ENCODE peak calls at places on chromosome 13, in ten cellular contexts. X, N, Z, P, S, T, C, F, G and A are unnamed samples. For H3K9me3, the result is how much of the 10 kb centered on the place peaks cover.

GRCh38 chr13:37869506-37869755 is 141 bp downstream of the TRPC4 start:
- DNase-seq in X (no peak), N (no peak), Z (no peak), P (no peak), S (no peak), T (no peak), C (no peak), F (peak), G (no peak), A (no peak)

GRCh38 chr13:106318941-106319411 is 216.5 kb downstream of the EFNB2 start:
- DNase-seq in X (no peak), N (peak), Z (no peak), P (peak), S (no peak), T (peak), C (no peak), F (peak), G (peak), A (no peak)

GRCh38 chr13:46698015-46698414 is 98.9 kb downstream of the ESD start:
- DNase-seq in X (no peak), N (no peak), Z (peak), P (peak), S (peak), T (no peak), C (no peak), F (no peak), G (no peak), A (no peak)

GRCh38 chr13:29569253-29570057 is 26.0 kb downstream of the SLC7A1 start:
- DNase-seq in X (no peak), N (no peak), Z (peak), P (no peak), S (no peak), T (no peak), C (no peak), F (peak), G (no peak), A (no peak)

GRCh38 chr13:114140131-114140908 is 7.9 kb upstream of the RASA3 start:
- DNase-seq in X (no peak), N (no peak), Z (no peak), P (no peak), S (no peak), T (no peak), C (no peak), F (no peak), G (no peak), A (no peak)

GRCh38 chr13:32284927-32285632 is 30.1 kb downstream of the ZAR1L start:
- DNase-seq in X (no peak), N (no peak), Z (peak), P (peak), S (peak), T (peak), C (no peak), F (no peak), G (no peak), A (no peak)

GRCh38 chr13:28320884-28321574 is 173.9 kb downstream of the FLT1 start:
- DNase-seq in X (no peak), N (no peak), Z (no peak), P (no peak), S (no peak), T (peak), C (no peak), F (no peak), G (no peak), A (no peak)

GRCh38 chr13:40101708-40102359 is 446.4 kb downstream of the COG6 start:
- DNase-seq in X (no peak), N (no peak), Z (no peak), P (no peak), S (no peak), T (no peak), C (no peak), F (no peak), G (no peak), A (no peak)

GRCh38 chr13:53206455-53206854 is 177.8 kb downstream of the OLFM4 start:
- DNase-seq in X (no peak), N (no peak), Z (no peak), P (no peak), S (no peak), T (no peak), C (no peak), F (no peak), G (no peak), A (no peak)

GRCh38 chr13:59750860-59751259 is 412.9 kb downstream of the DIAPH3 start:
- DNase-seq in X (no peak), N (no peak), Z (no peak), P (no peak), S (no peak), T (peak), C (no peak), F (peak), G (no peak), A (no peak)

GRCh38 chr13:35470671-35471465 is 5.6 kb downstream of the MAB21L1 start:
- DNase-seq in X (no peak), N (no peak), Z (no peak), P (no peak), S (peak), T (peak), C (peak), F (peak), G (no peak), A (no peak)
- H3K9me3 ChIP-seq in X (under half), N (under half), Z (under half), P (under half), S (under half), T (under half), C (under half), F (under half), G (under half), A (under half)

GRCh38 chr13:89470901-89471300 is 1799.7 kb downstream of the SLITRK5 start:
- DNase-seq in X (no peak), N (no peak), Z (no peak), P (no peak), S (no peak), T (no peak), C (no peak), F (no peak), G (no peak), A (no peak)

DNA sequence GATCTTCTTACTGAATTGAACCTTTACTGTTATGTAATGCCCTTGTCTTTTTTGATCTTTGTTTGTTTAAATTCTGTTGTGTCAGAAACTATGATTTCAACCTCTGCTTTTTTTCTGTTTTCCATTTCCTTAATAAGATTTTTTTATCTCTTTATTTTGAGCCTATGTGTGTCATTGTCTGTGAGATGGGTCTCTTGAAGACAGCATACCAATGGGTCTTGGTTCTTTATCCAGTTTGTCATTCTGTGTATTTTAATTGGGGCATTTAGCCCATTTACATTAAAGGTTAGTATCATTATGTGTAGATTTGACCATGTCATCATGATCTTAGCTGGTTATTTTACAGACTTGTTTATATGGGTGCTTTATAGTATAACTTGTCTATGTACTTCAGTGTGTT is 1803.3 kb downstream of the SLITRK5 start:
- DNase-seq in X (no peak), N (no peak), Z (no peak), P (no peak), S (no peak), T (no peak), C (no peak), F (no peak), G (no peak), A (no peak)
- H3K9me3 ChIP-seq in X (under half), N (under half), Z (under half), P (under half), S (under half), T (under half), C (under half), F (under half), G (under half), A (under half)

GRCh38 chr13:104953588-104953987 is 1581.9 kb downstream of the EFNB2 start:
- DNase-seq in X (no peak), N (no peak), Z (no peak), P (no peak), S (no peak), T (no peak), C (no peak), F (no peak), G (no peak), A (no peak)
- H3K9me3 ChIP-seq in X (under half), N (under half), Z (under half), P (under half), S (under half), T (under half), C (under half), F (under half), G (under half), A (under half)

DNA sequence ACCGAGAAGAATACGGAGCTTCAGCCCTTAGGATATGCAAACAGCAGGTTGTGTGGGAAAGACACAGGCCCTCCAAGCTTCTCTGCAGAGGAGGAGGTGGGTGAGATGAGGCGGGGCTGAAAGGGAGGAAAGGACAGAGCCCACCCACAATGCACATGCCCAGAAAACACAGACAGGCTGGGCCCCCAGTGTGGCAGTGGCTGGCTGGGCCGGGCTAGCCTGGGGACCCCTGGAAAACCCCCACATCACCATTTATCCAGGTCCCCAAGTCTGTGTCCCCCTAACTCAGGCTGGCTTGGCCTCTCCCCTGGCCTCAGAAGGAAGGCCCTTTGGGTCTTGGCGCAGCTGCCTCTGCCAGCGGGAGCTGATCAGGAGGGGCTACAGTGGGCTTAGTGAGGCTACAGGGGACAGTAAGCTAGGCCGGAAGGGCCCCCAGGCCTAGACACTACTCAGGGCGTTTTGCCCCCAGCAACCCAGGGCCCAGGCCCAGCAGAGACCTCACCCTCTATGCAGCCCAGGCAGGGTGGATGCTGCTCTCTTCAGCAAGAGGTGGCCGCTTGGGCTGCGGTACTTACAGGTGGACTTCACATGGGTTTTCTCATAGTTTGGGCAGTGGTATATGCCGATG is 119.5 kb downstream of the TUBA3C start:
- DNase-seq in X (no peak), N (no peak), Z (no peak), P (no peak), S (no peak), T (no peak), C (no peak), F (no peak), G (no peak), A (no peak)
- H3K9me3 ChIP-seq in X (under half), N (under half), Z (under half), P (under half), S (under half), T (under half), C (under half), F (half or more), G (under half), A (under half)

DNA sequence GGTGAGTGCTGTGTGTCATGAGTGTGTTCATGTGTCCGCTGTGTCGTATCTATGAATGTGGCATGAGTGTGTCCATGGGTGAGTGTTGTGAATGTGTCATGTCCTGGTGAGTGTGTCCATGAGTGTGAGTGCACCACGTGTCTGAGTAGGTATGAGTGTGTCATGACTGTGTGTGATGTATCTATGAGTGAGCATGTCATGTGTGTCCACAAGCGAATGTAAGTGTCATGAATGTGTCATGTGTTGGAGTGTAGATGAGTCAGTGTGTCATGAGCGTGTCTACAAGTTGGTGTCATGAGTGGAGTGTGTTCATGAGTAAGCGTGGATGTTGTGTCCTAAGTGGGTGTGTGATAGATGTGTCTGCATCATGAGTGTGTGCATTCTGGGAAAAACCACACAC is 129.4 kb downstream of the TUBA3C start:
- DNase-seq in X (no peak), N (no peak), Z (no peak), P (no peak), S (no peak), T (no peak), C (no peak), F (no peak), G (no peak), A (no peak)
- H3K9me3 ChIP-seq in X (under half), N (under half), Z (under half), P (under half), S (under half), T (half or more), C (under half), F (under half), G (under half), A (under half)

GRCh38 chr13:19179916-19180315 is 1.7 kb downstream of the TUBA3C start:
- DNase-seq in X (no peak), N (no peak), Z (peak), P (no peak), S (no peak), T (no peak), C (peak), F (no peak), G (no peak), A (no peak)
- H3K9me3 ChIP-seq in X (under half), N (under half), Z (under half), P (under half), S (under half), T (under half), C (under half), F (half or more), G (under half), A (under half)

DNA sequence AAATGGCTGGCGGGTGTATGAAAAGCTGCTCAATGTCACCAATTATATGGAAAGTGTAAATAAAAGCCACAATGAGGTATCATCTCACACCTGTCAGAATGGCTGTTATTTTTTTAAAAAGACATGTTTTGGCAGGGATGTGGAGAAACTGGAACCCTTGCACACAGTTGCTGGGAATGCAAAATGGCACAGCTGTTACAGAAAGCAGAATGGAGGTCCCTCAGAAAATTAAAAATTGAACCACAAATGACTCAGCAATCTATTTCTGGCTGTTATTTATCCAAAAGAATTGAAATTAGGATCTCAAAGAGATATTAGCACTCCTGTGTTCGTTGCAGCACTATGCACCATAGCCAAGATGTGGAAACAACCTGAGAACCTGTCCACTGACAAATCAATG is 127.7 kb upstream of the IRS2 start:
- DNase-seq in X (no peak), N (no peak), Z (no peak), P (no peak), S (no peak), T (no peak), C (no peak), F (no peak), G (no peak), A (no peak)
- H3K9me3 ChIP-seq in X (under half), N (under half), Z (under half), P (under half), S (under half), T (under half), C (under half), F (under half), G (under half), A (under half)

GRCh38 chr13:99265823-99266426 is 7.7 kb upstream of the GPR18 start:
- DNase-seq in X (peak), N (no peak), Z (no peak), P (no peak), S (no peak), T (peak), C (no peak), F (no peak), G (peak), A (no peak)
- H3K9me3 ChIP-seq in X (under half), N (under half), Z (under half), P (under half), S (under half), T (under half), C (under half), F (under half), G (under half), A (under half)

GRCh38 chr13:19161308-19161707 is 20.3 kb downstream of the TUBA3C start:
- DNase-seq in X (no peak), N (no peak), Z (no peak), P (no peak), S (no peak), T (no peak), C (no peak), F (no peak), G (no peak), A (no peak)

GRCh38 chr13:19159181-19159580 is 22.4 kb downstream of the TUBA3C start:
- DNase-seq in X (no peak), N (no peak), Z (no peak), P (no peak), S (no peak), T (no peak), C (no peak), F (no peak), G (no peak), A (no peak)

GRCh38 chr13:19158006-19158405 is 23.6 kb downstream of the TUBA3C start:
- DNase-seq in X (no peak), N (no peak), Z (no peak), P (no peak), S (no peak), T (no peak), C (no peak), F (no peak), G (no peak), A (no peak)

GRCh38 chr13:19158526-19158925 is 23.1 kb downstream of the TUBA3C start:
- DNase-seq in X (no peak), N (no peak), Z (no peak), P (no peak), S (no peak), T (no peak), C (no peak), F (no peak), G (no peak), A (no peak)

DNA sequence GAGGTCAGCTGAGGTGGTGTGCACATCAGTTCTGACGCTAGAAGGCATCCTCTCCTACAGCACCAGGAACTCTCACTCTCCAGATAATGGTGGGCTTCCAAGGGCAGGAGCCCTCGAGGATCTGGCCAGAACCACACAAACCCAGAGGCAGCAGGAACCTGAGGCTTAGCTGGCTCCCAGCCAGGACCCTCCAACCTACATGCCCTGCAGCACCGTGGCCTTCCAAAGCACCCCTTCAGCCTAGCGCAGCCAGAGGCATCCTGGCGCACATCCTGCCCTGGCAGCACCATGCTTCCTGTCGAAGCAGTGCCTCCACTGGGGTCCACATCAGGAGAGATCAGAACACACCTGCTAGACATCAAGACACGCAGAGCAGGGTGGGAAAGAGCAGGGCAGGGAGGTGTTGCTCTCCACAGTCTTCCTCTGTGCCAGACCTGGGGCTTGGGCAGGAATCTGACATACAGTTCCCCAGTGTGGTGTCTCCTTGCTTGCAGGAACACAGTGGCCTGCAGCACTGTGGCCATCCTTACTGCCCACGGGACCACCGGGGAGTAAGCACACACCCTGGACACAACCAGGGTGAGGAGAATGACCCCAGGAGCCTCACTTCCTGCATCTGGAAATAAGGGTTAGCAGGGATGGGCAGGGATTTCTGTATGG is 21.7 kb downstream of the TUBA3C start:
- DNase-seq in X (no peak), N (no peak), Z (no peak), P (no peak), S (no peak), T (no peak), C (no peak), F (no peak), G (no peak), A (no peak)
- H3K9me3 ChIP-seq in X (under half), N (under half), Z (under half), P (under half), S (under half), T (half or more), C (under half), F (half or more), G (under half), A (under half)

GRCh38 chr13:103625194-103625593 is 559.0 kb upstream of the SLC10A2 start:
- DNase-seq in X (no peak), N (no peak), Z (no peak), P (no peak), S (no peak), T (no peak), C (no peak), F (no peak), G (no peak), A (no peak)
- H3K9me3 ChIP-seq in X (under half), N (under half), Z (under half), P (under half), S (under half), T (under half), C (under half), F (under half), G (under half), A (under half)